ENCODE peak calls at places on chromosomes 12 and 14, in nine cellular contexts. Z is mammary epithelial cell, P is Peyer's patch, I is cardiac muscle cell, A is A549, U is pancreas, Q is transverse colon, R is colonic mucosa, B is tibial nerve. D is an unnamed sample.

GRCh38 chr12:104570174-104570907 is 113.6 kb downstream of the CHST11 start:
- DNase-seq in Z (no peak), P (no peak), I (no peak), A (no peak), U (no peak), Q (no peak), R (no peak), B (no peak), D (no peak)

GRCh38 chr14:88322505-88323085 is 474 bp downstream of the KCNK10 start:
- DNase-seq in Z (no peak), P (no peak), I (no peak), A (no peak), U (no peak), Q (no peak), R (no peak), B (no peak), D (no peak)

GRCh38 chr12:70393787-70394519 is 27.9 kb downstream of the KCNMB4 start:
- DNase-seq in Z (peak; percentile 41), P (no peak), I (no peak), A (no peak), U (no peak), Q (no peak), R (no peak), B (no peak), D (no peak)

GRCh38 chr12:3753549-3754284 is 808 bp upstream of the CRACR2A start:
- DNase-seq in Z (no peak), P (no peak), I (no peak), A (no peak), U (no peak), Q (no peak), R (peak; percentile 48), B (peak; percentile 45), D (no peak)

GRCh38 chr14:64755661-64756265 is 51.5 kb downstream of the PLEKHG3 start:
- DNase-seq in Z (peak; percentile 98), P (peak; percentile 82), I (no peak), A (no peak), U (no peak), Q (peak; percentile 81), R (peak; percentile 78), B (no peak), D (no peak)

GRCh38 chr12:59041241-59042121 is 121.2 kb upstream of the LRIG3 start:
- DNase-seq in Z (peak; percentile 98), P (no peak), I (no peak), A (no peak), U (no peak), Q (no peak), R (no peak), B (no peak), D (no peak)

GRCh38 chr14:106808458-106808857 is 1282.1 kb downstream of the TMEM121 start:
- DNase-seq in Z (no peak), P (no peak), I (no peak), A (no peak), U (no peak), Q (no peak), R (no peak), B (no peak), D (no peak)

GRCh38 chr14:73457050-73457934 is 1.1 kb downstream of the NUMB start:
- DNase-seq in Z (peak; percentile 78), P (peak; percentile 74), I (peak; percentile 58), A (no peak), U (peak; percentile 79), Q (no peak), R (peak; percentile 74), B (no peak), D (peak; percentile 55)

GRCh38 chr14:104223810-104224515 is 85.6 kb downstream of the KIF26A start:
- DNase-seq in Z (no peak), P (no peak), I (no peak), A (no peak), U (peak; percentile 40), Q (peak; percentile 4), R (no peak), B (no peak), D (peak; percentile 63)

GRCh38 chr14:69979882-69980281 is 100.7 kb downstream of the SMOC1 start:
- DNase-seq in Z (no peak), P (no peak), I (no peak), A (no peak), U (no peak), Q (no peak), R (no peak), B (no peak), D (no peak)

GRCh38 chr12:29783773-29784666 is at the start of gene TMTC1:
- DNase-seq in Z (peak; percentile 61), P (peak; percentile 59), I (peak; percentile 89), A (peak; percentile 27), U (peak; percentile 78), Q (peak; percentile 45), R (peak; percentile 48), B (peak; percentile 60), D (peak; percentile 64)

GRCh38 chr14:100078216-100078780 is 13.1 kb downstream of the EVL start:
- DNase-seq in Z (no peak), P (no peak), I (no peak), A (no peak), U (no peak), Q (no peak), R (peak; percentile 15), B (no peak), D (no peak)

GRCh38 chr12:118571730-118572129 is 195.4 kb downstream of the SUDS3 start:
- DNase-seq in Z (no peak), P (no peak), I (no peak), A (no peak), U (no peak), Q (no peak), R (no peak), B (no peak), D (no peak)

GRCh38 chr14:60235440-60235839 is 13.6 kb upstream of the PPM1A start:
- DNase-seq in Z (no peak), P (no peak), I (no peak), A (no peak), U (no peak), Q (no peak), R (no peak), B (no peak), D (no peak)

GRCh38 chr12:89345376-89345775 is 6.9 kb downstream of the DUSP6 start:
- DNase-seq in Z (no peak), P (no peak), I (no peak), A (no peak), U (no peak), Q (no peak), R (no peak), B (no peak), D (no peak)

GRCh38 chr12:119075222-119075787 is 94.0 kb downstream of the SRRM4 start:
- DNase-seq in Z (no peak), P (no peak), I (no peak), A (no peak), U (no peak), Q (no peak), R (no peak), B (no peak), D (no peak)

GRCh38 chr14:53011053-53011462 is 60.2 kb upstream of the FERMT2 start:
- DNase-seq in Z (peak; percentile 82), P (peak; percentile 78), I (peak; percentile 30), A (peak; percentile 61), U (no peak), Q (peak; percentile 46), R (peak; percentile 31), B (peak; percentile 82), D (peak; percentile 57)

GRCh38 chr12:4089147-4089606 is 184.4 kb upstream of the CCND2 start:
- DNase-seq in Z (no peak), P (no peak), I (no peak), A (no peak), U (no peak), Q (no peak), R (no peak), B (no peak), D (no peak)

GRCh38 chr14:75822522-75823288 is 159.1 kb downstream of the TGFB3 start:
- DNase-seq in Z (peak; percentile 75), P (no peak), I (no peak), A (no peak), U (no peak), Q (no peak), R (no peak), B (no peak), D (no peak)

DNA sequence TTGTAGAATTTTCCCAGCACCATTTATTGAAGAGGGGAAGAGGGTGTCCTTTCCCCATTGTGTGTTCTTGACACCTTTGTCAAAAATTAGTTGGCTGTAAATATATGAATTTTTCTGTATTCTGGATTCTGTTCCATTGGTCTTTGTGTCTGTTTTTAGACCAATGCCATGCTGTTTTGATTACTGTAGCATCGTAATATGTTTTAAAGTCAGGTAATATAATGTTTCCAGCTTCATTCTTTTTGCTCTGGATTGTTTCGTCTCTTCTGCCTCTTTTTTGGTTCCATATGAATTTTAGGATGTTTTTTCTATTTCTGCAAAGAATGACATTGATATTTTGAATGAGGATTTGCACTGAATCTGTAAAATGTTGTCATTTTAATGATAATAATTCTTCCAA is 331.9 kb upstream of the RGS6 start:
- DNase-seq in Z (no peak), P (no peak), I (no peak), A (no peak), U (no peak), Q (no peak), R (no peak), B (no peak), D (no peak)
- H3K4me3 ChIP-seq in Z (no peak overlapping the region), P (no peak overlapping the region), I (no peak overlapping the region), A (no peak overlapping the region), U (no peak overlapping the region), Q (no peak overlapping the region), R (no peak overlapping the region), B (no peak overlapping the region), D (no peak overlapping the region)

GRCh38 chr12:34406996-34407300 is 384.7 kb downstream of the ALG10 start:
- DNase-seq in Z (no peak), P (peak; percentile 10), I (no peak), A (no peak), U (no peak), Q (peak; percentile 4), R (peak; percentile 7), B (no peak), D (peak; percentile 63)
- H3K9me3 ChIP-seq in Z (peaks cover 43% of the 10 kb centered on the region), P (peaks cover 50% of the 10 kb centered on the region), I (no peaks in the 10 kb centered on the region), A (peaks cover 17% of the 10 kb centered on the region), U (no peaks in the 10 kb centered on the region), Q (peaks cover 50% of the 10 kb centered on the region), R (no peaks in the 10 kb centered on the region), B (peaks cover 40% of the 10 kb centered on the region), D (peaks cover 100% of the 10 kb centered on the region)

GRCh38 chr14:20976291-20976690 is 13.5 kb upstream of the METTL17 start:
- DNase-seq in Z (no peak), P (no peak), I (no peak), A (no peak), U (no peak), Q (no peak), R (no peak), B (no peak), D (no peak)
- TF ChIP-seq CTCF in Z (no peak), P (no peak), I (no peak), A (no peak), U (no peak), Q (no peak), R (no peak), B (no peak), D (no peak)

DNA sequence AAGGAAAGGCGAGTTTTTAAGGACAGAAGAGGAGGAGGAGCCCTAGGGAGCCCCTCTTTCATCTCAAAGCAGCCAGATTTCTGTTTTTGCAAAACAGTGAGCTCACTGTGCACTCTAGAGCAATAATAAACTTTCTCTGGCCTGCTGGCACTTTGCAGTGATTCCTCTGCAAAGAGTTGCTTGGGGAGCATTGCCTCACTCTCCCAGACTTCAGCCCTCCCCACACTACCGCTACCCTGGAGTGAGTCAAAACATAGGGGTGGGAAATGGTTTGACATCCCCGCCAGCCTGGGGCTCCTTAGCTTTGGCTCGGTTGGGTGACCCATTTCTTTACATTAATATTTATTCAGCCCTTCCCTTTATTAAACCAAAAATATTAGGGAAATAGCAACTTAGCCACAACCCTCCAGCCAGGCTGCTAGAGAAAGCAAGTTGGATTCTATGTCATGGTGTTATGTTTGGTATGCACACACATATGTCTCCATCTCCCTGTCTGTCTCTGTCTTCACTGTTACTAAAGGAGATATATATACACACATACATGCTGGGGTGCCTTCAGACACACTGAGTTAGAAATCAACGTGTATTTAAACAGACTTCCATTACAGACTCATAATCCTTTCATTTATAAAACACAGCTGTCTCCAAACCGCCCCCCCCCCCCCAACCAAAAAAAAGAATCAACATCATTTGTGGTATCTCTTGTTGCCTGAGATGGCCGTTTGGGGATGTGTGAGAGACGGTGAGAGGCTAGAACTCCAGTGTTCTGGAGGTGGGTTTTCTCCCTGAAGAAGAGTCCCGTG is 3.4 kb upstream of the IRF2BPL start:
- DNase-seq in Z (no peak), P (peak; percentile 57), I (no peak), A (no peak), U (no peak), Q (peak; percentile 51), R (no peak), B (no peak), D (no peak)
- H3K4me3 ChIP-seq in Z (no peak overlapping the region), P (no peak overlapping the region), I (no peak overlapping the region), A (no peak overlapping the region), U (peak overlapping the region; percentile 51), Q (peak overlapping the region; percentile 49), R (no peak overlapping the region), B (no peak overlapping the region), D (no peak overlapping the region)

D was measured in left lung.